ENCODE peak calls at places on chromosomes 11 and 22, in four cellular contexts. P, U, Q and H are unnamed samples. For H3K4me1, the result is how much of the 10 kb centered on the place peaks cover.

GRCh38 chr11:20102393-20102792 is 57.9 kb downstream of the DBX1 start:
- DNase-seq in P (no peak), U (no peak), Q (no peak), H (no peak)

GRCh38 chr11:30938801-30939200 is 352.6 kb upstream of the MPPED2 start:
- DNase-seq in P (no peak), U (no peak), Q (no peak), H (no peak)

GRCh38 chr11:58573451-58574104 is 2.1 kb downstream of the LPXN start:
- DNase-seq in P (peak), U (peak), Q (peak), H (peak)

GRCh38 chr11:122721964-122722266 is 66.4 kb downstream of the UBASH3B start:
- DNase-seq in P (no peak), U (no peak), Q (no peak), H (no peak)

GRCh38 chr11:71251761-71252433 is 480 bp downstream of the SHANK2 start:
- DNase-seq in P (peak), U (no peak), Q (no peak), H (peak)

GRCh38 chr11:67612751-67613150 is 6.0 kb downstream of the NDUFV1 start:
- DNase-seq in P (no peak), U (no peak), Q (no peak), H (peak)

GRCh38 chr11:62501432-62501891 is 45.1 kb downstream of the AHNAK start:
- DNase-seq in P (peak), U (no peak), Q (no peak), H (peak)

GRCh38 chr11:69464621-69464960 is 16.9 kb upstream of the LINC01488 start:
- DNase-seq in P (no peak), U (no peak), Q (no peak), H (peak)

GRCh38 chr22:18997925-18998315 is 61.8 kb upstream of the PRODH start:
- DNase-seq in P (peak), U (no peak), Q (no peak), H (no peak)

GRCh38 chr22:17780741-17781318 is 6.6 kb upstream of the BID start:
- DNase-seq in P (no peak), U (no peak), Q (no peak), H (no peak)

GRCh38 chr11:6351782-6352181 is 31.5 kb upstream of the CAVIN3 start:
- DNase-seq in P (no peak), U (no peak), Q (no peak), H (no peak)

GRCh38 chr22:40058265-40058664 is 63.5 kb downstream of the FAM83F start:
- DNase-seq in P (peak), U (no peak), Q (no peak), H (no peak)

GRCh38 chr22:40668611-40669390 is 10.5 kb upstream of the MCHR1 start:
- DNase-seq in P (peak), U (no peak), Q (no peak), H (no peak)

GRCh38 chr11:67422894-67423293 is 5.4 kb upstream of the RPS6KB2 start:
- DNase-seq in P (no peak), U (no peak), Q (no peak), H (no peak)

GRCh38 chr11:73271936-73272679 is at the start of gene P2RY6:
- DNase-seq in P (peak), U (no peak), Q (peak), H (no peak)

GRCh38 chr22:45552580-45553332 is 50.1 kb downstream of the FBLN1 start:
- DNase-seq in P (peak), U (no peak), Q (no peak), H (peak)

GRCh38 chr11:33039274-33040126 is at the start of gene TCP11L1:
- DNase-seq in P (peak), U (peak), Q (peak), H (peak)

GRCh38 chr11:125778728-125779127 is at the start of gene PATE2:
- DNase-seq in P (no peak), U (no peak), Q (no peak), H (no peak)

GRCh38 chr11:129316781-129317180 is 58.9 kb upstream of the BARX2 start:
- DNase-seq in P (no peak), U (no peak), Q (no peak), H (no peak)

GRCh38 chr11:131760191-131760951 is 390.0 kb downstream of the NTM start:
- DNase-seq in P (peak), U (no peak), Q (no peak), H (no peak)

GRCh38 chr11:130315354-130315970 is 745 bp upstream of the ZBTB44 start:
- DNase-seq in P (peak), U (peak), Q (peak), H (peak)

GRCh38 chr11:30046211-30046945 is 29.5 kb upstream of the KCNA4 start:
- DNase-seq in P (no peak), U (no peak), Q (no peak), H (no peak)

GRCh38 chr11:68990995-68991780 is 10.4 kb upstream of the MRGPRD start:
- DNase-seq in P (no peak), U (no peak), Q (no peak), H (no peak)

GRCh38 chr11:72758690-72759389 is 6.6 kb upstream of the ARAP1 start:
- DNase-seq in P (peak), U (no peak), Q (no peak), H (no peak)

GRCh38 chr11:117809236-117810055 is 12.4 kb upstream of the DSCAML1 start:
- DNase-seq in P (peak), U (peak), Q (no peak), H (peak)

GRCh38 chr11:130465259-130465658 is 16.8 kb downstream of the ADAMTS15 start:
- DNase-seq in P (no peak), U (no peak), Q (no peak), H (no peak)

GRCh38 chr11:103202048-103202651 is 92.9 kb downstream of the DYNC2H1 start:
- DNase-seq in P (no peak), U (no peak), Q (peak), H (no peak)

DNA sequence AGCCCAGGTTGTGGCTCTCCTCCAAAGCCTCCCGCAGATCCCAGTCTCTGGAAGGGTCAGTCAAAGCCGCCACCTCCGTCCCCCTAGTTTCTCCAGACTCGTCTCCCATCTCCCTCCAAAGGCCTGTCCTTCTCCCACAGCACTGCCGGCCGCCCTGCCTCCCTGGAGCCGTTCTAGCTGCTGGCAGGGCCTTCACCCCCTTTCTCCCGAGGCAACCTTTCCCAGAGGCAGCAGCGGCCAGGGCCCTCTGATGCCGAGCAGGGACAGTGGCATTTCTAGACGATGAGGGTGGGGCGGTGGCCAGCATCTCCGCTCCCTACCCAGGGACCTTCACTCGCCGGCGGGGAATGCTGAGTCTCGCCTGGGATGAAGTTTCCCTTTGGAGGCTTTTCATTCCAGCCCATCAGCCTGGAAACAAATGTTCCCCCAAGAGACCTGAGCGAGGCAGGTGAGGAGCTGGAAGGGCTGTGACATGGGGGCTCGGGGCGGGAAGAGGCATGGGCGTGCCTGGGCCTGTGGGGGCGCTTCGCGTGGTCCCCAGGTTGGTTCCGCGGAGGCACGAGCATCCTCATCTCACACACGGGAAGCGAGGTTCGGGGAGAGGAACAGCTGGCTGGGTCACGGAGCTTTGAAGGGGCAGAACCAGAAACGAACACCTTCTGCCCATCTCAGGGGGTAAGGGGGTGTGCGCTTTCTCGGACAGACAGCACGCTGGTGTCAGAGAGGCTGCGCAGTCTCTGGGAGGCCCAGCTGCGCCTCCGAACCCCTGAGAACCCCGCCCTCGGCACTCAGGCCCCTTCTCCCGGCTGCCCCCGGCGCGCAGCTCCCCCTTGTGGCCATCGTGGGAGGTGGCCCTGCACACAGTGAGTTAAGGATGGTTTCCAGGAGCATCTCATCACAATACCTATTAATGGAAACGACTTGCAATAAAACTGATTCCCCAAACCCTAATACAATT is 18.1 kb upstream of the KLHL35 start:
- DNase-seq in P (no peak), U (peak), Q (no peak), H (no peak)
- TF ChIP-seq CTCF in P (peak), U (peak), Q (peak), H (peak)

DNA sequence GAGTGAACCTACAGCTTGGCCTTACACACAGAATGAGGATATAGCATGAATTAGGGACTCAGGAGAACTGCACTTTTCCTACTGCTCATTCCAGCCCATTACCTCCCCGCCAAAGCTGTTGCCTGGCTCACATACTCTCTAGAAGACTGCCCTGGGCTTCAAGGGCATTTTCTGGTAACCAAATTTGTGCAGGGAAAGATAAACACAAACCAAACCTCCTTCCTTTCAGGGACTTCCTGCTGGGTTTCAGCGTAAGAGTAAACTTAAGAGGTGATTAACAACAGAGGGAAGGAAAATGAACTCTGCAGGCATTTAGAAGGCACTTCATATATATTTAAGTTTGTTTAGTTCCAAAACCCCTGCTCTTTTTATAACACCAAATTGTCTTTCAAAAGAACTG is 194.9 kb downstream of the SWAP70 start:
- DNase-seq in P (peak), U (no peak), Q (peak), H (no peak)
- H3K4me1 ChIP-seq in P (under half), U (under half), Q (under half), H (under half)

DNA sequence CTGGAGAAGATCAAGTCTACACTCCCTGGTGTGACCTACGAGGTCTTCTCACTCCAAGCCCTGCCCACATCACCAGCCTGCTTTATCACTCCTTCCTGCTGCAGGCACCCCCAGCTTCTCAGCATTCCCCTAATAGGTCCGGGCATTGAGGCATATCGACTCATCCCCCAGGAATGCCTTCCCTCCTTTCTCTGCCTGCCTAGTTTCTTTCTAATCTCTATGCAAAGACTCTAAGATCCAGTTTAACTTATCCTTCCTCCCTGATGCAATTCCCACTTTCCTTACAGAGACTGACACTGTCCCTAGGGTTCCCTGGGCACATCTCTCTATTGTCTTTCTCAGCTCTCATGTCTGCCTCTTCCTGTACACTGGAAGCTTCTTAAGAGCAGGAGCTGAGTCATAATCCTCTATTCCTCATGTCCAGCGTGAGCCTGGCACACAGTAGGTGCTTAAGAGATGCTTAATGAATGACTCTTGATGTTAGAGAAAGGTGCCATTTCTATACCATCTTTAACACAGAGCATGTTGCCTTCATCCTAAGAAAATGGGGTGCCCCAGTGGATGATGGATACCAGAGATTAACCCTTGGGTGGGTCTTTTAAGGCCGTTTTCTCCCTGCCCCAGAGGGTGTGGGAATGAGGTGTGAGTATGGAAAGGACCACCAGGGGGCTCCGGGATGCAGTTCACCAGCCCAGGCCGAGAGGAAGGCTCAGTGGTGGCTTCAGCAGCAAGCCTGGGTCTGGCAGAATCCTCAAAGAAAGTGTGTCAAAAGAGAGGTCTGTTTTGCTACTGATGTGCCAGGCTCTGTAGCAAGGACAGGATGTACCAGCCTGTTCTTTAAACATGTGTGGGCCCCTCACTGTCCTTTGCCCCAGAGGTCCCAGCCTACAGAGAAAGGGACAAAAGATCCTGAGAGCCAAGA is 34.7 kb downstream of the PARVA start:
- DNase-seq in P (peak), U (peak), Q (peak), H (no peak)
- TF ChIP-seq CTCF in P (peak), U (peak), Q (peak), H (peak)

GRCh38 chr11:9711454-9712307 is 47.8 kb downstream of the SWAP70 start:
- DNase-seq in P (no peak), U (no peak), Q (no peak), H (no peak)
- H3K4me1 ChIP-seq in P (under half), U (under half), Q (under half), H (under half)

DNA sequence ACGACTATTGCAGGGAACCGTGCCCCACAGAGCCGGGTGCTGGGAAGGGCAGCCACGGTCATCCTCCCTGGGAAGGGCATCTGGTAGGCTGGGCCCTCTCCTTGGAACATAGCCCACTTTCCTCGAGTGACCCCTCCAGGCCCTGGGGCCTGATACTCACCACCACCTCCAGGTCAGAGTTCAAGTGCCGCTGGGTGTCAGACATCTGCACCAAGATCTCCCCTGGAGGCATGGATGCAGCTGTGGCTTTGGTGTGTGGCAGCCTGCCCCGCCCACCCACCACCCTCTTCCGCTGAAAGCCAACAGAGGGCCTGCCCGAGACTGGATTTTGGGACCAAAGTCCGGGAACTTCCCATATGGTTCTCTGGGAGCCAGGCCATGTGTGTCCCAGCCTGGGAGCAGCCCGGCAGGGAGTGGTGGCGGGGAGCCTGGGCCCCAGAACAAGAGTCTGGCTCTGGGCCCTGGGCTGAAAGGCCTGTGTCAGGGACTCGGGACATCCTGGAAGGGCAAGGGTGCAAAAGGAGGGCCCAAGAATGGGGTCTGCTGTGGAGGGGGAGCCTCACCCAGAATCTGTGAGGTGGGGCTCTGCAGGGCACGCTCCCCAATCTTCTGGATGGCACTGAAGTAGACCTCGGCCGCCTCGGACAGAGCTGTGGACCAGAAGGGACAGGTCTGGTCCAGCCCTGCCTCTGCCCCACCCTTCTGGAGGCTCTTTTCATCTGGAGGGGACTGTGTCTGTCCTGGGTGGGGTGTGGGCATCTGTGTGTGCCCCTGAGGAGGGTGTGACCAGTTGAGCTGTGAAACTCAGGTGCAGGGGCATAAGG is 2.6 kb downstream of the BAIAP2L2 start:
- DNase-seq in P (peak), U (no peak), Q (no peak), H (peak)
- TF ChIP-seq CTCF in P (no peak), U (no peak), Q (no peak), H (no peak)

GRCh38 chr11:47104337-47104950 is 72.2 kb downstream of the ARFGAP2 start:
- DNase-seq in P (no peak), U (no peak), Q (no peak), H (no peak)

GRCh38 chr11:47105541-47105940 is 71.1 kb downstream of the ARFGAP2 start:
- DNase-seq in P (no peak), U (no peak), Q (no peak), H (no peak)

GRCh38 chr11:47099213-47099917 is 77.3 kb downstream of the ARFGAP2 start:
- DNase-seq in P (peak), U (no peak), Q (no peak), H (no peak)

GRCh38 chr11:47101452-47101851 is 75.2 kb downstream of the ARFGAP2 start:
- DNase-seq in P (no peak), U (no peak), Q (no peak), H (no peak)

GRCh38 chr11:47099918-47100315 is 76.8 kb downstream of the ARFGAP2 start:
- DNase-seq in P (no peak), U (no peak), Q (no peak), H (no peak)
- H3K4me1 ChIP-seq in P (under half), U (under half), Q (under half), H (under half)

DNA sequence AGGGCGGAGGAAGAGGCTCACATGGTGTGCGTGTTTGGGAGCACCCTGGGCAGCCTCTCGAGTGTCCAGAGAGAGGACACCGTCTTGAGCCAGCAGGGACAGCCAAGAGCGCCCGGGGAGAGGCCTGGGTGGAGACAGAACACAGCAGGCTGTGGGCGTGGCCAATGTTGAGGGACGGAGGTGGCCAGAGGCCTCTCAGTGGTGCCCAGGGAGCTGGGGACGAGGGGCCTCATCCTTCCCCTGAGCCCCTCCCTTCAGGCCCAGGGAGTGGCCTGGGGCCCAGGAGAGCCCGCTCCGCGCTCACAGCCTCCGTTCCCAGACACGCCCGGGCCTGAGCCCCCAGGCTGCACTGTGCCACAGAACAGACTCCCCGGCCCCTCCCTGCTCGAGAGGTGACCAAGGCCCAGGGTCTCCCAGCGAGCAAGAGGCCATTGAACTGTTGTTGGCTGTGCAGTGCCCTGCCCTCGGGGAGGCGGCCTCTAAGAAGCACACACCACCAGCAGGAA is 48.4 kb downstream of the CDKN1C start:
- DNase-seq in P (peak), U (no peak), Q (no peak), H (peak)
- TF ChIP-seq CTCF in P (no peak), U (no peak), Q (no peak), H (no peak)

DNA sequence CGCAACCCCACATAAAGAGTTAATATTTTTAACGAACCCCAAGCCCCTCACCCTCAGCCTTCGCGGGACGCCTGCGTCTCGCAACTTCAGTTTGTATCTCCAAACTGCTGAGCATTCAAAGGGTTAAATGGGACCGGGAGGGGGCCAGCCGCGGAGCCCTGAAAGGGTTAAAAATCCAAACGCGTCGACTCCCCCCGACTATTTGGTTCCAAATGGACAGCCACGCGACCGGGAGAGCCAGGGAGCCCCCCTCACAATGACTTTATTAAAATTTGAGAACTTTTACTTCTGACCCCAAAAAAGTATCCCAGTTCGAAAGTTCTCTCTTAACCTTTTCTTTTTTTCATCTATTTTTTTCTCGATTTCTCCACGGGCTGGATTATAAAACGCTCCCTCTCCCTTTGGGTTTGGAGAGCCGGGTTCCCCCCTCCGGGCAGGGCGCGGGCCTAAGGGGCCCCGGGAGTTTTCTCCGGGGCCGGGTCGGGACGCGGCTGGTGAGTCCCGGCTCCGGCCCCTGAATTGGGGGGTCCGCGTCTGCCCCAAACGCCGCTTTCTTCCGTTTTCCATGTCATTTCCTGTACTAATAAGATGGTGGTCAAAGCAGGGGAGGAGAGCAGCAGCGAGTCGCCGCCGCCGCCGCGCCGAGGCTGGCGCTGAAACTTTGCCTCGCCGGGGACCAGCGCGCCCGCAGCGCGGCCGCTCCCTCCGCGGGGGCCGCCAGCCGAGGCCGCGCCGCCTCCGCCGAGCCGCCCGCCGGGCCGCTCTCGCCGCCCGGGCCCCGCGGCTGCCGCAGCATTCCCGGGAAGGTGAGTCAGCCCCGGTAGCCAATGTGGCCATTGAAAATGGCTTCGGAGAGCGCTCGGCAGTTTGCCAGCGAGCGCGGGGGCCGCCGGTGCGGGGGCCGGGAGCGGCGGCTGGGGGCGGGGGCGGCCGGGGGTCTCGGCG is at the start of gene PRDM11:
- DNase-seq in P (peak), U (peak), Q (peak), H (peak)
- H3K4me1 ChIP-seq in P (under half), U (under half), Q (under half), H (under half)